ENCODE peak calls at places on chromosomes 5 and 9, in eight cellular contexts. One of them, this sample, is unnamed.

GRCh38 chr9:6969805-6970204 is 212.0 kb downstream of the KDM4C start:
- DNase-seq in CD4-positive, alpha-beta T cell: no peak
- DNase-seq in caudate nucleus: no peak
- DNase-seq in OCI-LY7: no peak
- DNase-seq in psoas muscle: no peak
- DNase-seq in CD4-positive, CD25-positive, alpha-beta regulatory T cell: no peak
- DNase-seq in esophagus squamous epithelium: no peak
- DNase-seq in heart right ventricle: no peak
- DNase-seq in this sample: no peak

GRCh38 chr5:122972877-122973276 is 63.6 kb downstream of the PPIC start:
- DNase-seq in CD4-positive, alpha-beta T cell: no peak
- DNase-seq in caudate nucleus: no peak
- DNase-seq in OCI-LY7: no peak
- DNase-seq in psoas muscle: no peak
- DNase-seq in CD4-positive, CD25-positive, alpha-beta regulatory T cell: no peak
- DNase-seq in esophagus squamous epithelium: no peak
- DNase-seq in heart right ventricle: no peak
- DNase-seq in this sample: no peak

GRCh38 chr9:134968011-134968822 is 50.5 kb upstream of the FCN1 start:
- DNase-seq in CD4-positive, alpha-beta T cell: no peak
- DNase-seq in caudate nucleus: no peak
- DNase-seq in OCI-LY7: no peak
- DNase-seq in psoas muscle: no peak
- DNase-seq in CD4-positive, CD25-positive, alpha-beta regulatory T cell: no peak
- DNase-seq in esophagus squamous epithelium: no peak
- DNase-seq in heart right ventricle: no peak
- DNase-seq in this sample: no peak

GRCh38 chr9:134412298-134412711 is 86.0 kb downstream of the RXRA start:
- DNase-seq in CD4-positive, alpha-beta T cell: no peak
- DNase-seq in caudate nucleus: no peak
- DNase-seq in OCI-LY7: no peak
- DNase-seq in psoas muscle: no peak
- DNase-seq in CD4-positive, CD25-positive, alpha-beta regulatory T cell: no peak
- DNase-seq in esophagus squamous epithelium: no peak
- DNase-seq in heart right ventricle: no peak
- DNase-seq in this sample: no peak

GRCh38 chr9:92001244-92001643 is 51.2 kb upstream of the ROR2 start:
- DNase-seq in CD4-positive, alpha-beta T cell: no peak
- DNase-seq in caudate nucleus: no peak
- DNase-seq in OCI-LY7: no peak
- DNase-seq in psoas muscle: no peak
- DNase-seq in CD4-positive, CD25-positive, alpha-beta regulatory T cell: no peak
- DNase-seq in esophagus squamous epithelium: no peak
- DNase-seq in heart right ventricle: no peak
- DNase-seq in this sample: no peak

GRCh38 chr5:140882591-140882899 is 621 bp downstream of the PCDHA13 start:
- DNase-seq in CD4-positive, alpha-beta T cell: no peak
- DNase-seq in caudate nucleus: no peak
- DNase-seq in OCI-LY7: no peak
- DNase-seq in psoas muscle: no peak
- DNase-seq in CD4-positive, CD25-positive, alpha-beta regulatory T cell: no peak
- DNase-seq in esophagus squamous epithelium: no peak
- DNase-seq in heart right ventricle: no peak
- DNase-seq in this sample: no peak

GRCh38 chr9:120386390-120387131 is 193.4 kb downstream of the CDK5RAP2 start:
- DNase-seq in CD4-positive, alpha-beta T cell: no peak
- DNase-seq in caudate nucleus: no peak
- DNase-seq in OCI-LY7: no peak
- DNase-seq in psoas muscle: no peak
- DNase-seq in CD4-positive, CD25-positive, alpha-beta regulatory T cell: no peak
- DNase-seq in esophagus squamous epithelium: no peak
- DNase-seq in heart right ventricle: no peak
- DNase-seq in this sample: no peak

GRCh38 chr5:72007336-72008111 is 99.8 kb upstream of the MAP1B start:
- DNase-seq in CD4-positive, alpha-beta T cell: no peak
- DNase-seq in caudate nucleus: no peak
- DNase-seq in OCI-LY7: no peak
- DNase-seq in psoas muscle: no peak
- DNase-seq in CD4-positive, CD25-positive, alpha-beta regulatory T cell: no peak
- DNase-seq in esophagus squamous epithelium: no peak
- DNase-seq in heart right ventricle: no peak
- DNase-seq in this sample: no peak

GRCh38 chr5:155068616-155069100 is 55.1 kb downstream of the KIF4B start:
- DNase-seq in CD4-positive, alpha-beta T cell: no peak
- DNase-seq in caudate nucleus: no peak
- DNase-seq in OCI-LY7: no peak
- DNase-seq in psoas muscle: no peak
- DNase-seq in CD4-positive, CD25-positive, alpha-beta regulatory T cell: no peak
- DNase-seq in esophagus squamous epithelium: no peak
- DNase-seq in heart right ventricle: no peak
- DNase-seq in this sample: no peak

GRCh38 chr9:135583686-135584011 is 22.1 kb downstream of the PAEP start:
- DNase-seq in CD4-positive, alpha-beta T cell: no peak
- DNase-seq in caudate nucleus: no peak
- DNase-seq in OCI-LY7: no peak
- DNase-seq in psoas muscle: no peak
- DNase-seq in CD4-positive, CD25-positive, alpha-beta regulatory T cell: no peak
- DNase-seq in esophagus squamous epithelium: no peak
- DNase-seq in heart right ventricle: no peak
- DNase-seq in this sample: no peak

GRCh38 chr5:57082441-57083067 is 91.3 kb upstream of the GPBP1 start:
- DNase-seq in CD4-positive, alpha-beta T cell: no peak
- DNase-seq in caudate nucleus: no peak
- DNase-seq in OCI-LY7: peak; percentile 8
- DNase-seq in psoas muscle: no peak
- DNase-seq in CD4-positive, CD25-positive, alpha-beta regulatory T cell: no peak
- DNase-seq in esophagus squamous epithelium: no peak
- DNase-seq in heart right ventricle: no peak
- DNase-seq in this sample: no peak

GRCh38 chr9:80836013-80836412 is 853.3 kb downstream of the TLE1 start:
- DNase-seq in CD4-positive, alpha-beta T cell: no peak
- DNase-seq in caudate nucleus: no peak
- DNase-seq in OCI-LY7: no peak
- DNase-seq in psoas muscle: no peak
- DNase-seq in CD4-positive, CD25-positive, alpha-beta regulatory T cell: no peak
- DNase-seq in esophagus squamous epithelium: no peak
- DNase-seq in heart right ventricle: no peak
- DNase-seq in this sample: no peak

GRCh38 chr5:111563041-111563822 is 50.9 kb upstream of the STARD4 start:
- DNase-seq in CD4-positive, alpha-beta T cell: no peak
- DNase-seq in caudate nucleus: no peak
- DNase-seq in OCI-LY7: no peak
- DNase-seq in psoas muscle: no peak
- DNase-seq in CD4-positive, CD25-positive, alpha-beta regulatory T cell: no peak
- DNase-seq in esophagus squamous epithelium: no peak
- DNase-seq in heart right ventricle: no peak
- DNase-seq in this sample: no peak

GRCh38 chr5:120258123-120258522 is 206.0 kb upstream of the PRR16 start:
- DNase-seq in CD4-positive, alpha-beta T cell: no peak
- DNase-seq in caudate nucleus: no peak
- DNase-seq in OCI-LY7: no peak
- DNase-seq in psoas muscle: no peak
- DNase-seq in CD4-positive, CD25-positive, alpha-beta regulatory T cell: no peak
- DNase-seq in esophagus squamous epithelium: no peak
- DNase-seq in heart right ventricle: no peak
- DNase-seq in this sample: peak; percentile 5

GRCh38 chr5:395921-396714 is 46.9 kb upstream of the EXOC3 start:
- DNase-seq in CD4-positive, alpha-beta T cell: no peak
- DNase-seq in caudate nucleus: no peak
- DNase-seq in OCI-LY7: no peak
- DNase-seq in psoas muscle: no peak
- DNase-seq in CD4-positive, CD25-positive, alpha-beta regulatory T cell: no peak
- DNase-seq in esophagus squamous epithelium: no peak
- DNase-seq in heart right ventricle: no peak
- DNase-seq in this sample: no peak

DNA sequence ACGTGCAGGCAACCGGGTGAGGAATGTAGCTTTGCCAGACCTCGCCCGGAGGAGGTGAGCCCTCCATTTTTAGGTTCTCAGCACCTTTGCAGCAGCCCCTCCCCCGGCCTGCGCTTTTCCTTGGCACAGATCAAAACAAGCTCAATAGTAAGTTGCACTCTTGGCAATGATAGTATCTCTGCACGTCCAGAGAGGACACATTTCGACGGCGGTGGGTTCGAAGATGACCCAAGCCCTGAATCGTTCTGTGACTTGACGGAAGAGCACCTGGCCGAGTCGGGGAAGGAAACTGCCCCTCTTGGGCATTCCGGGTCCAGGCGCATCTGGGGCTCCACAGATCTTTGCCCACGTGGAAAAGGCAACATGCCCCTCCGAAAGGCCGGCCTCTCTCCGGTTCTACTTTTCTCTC is 904 bp downstream of the GDNF start:
- DNase-seq in CD4-positive, alpha-beta T cell: no peak
- DNase-seq in caudate nucleus: no peak
- DNase-seq in OCI-LY7: no peak
- DNase-seq in psoas muscle: no peak
- DNase-seq in CD4-positive, CD25-positive, alpha-beta regulatory T cell: no peak
- DNase-seq in esophagus squamous epithelium: no peak
- DNase-seq in heart right ventricle: no peak
- DNase-seq in this sample: no peak
- H3K27ac ChIP-seq in CD4-positive, alpha-beta T cell: no peak overlapping the region
- H3K27ac ChIP-seq in caudate nucleus: no peak overlapping the region
- H3K27ac ChIP-seq in OCI-LY7: no peak overlapping the region
- H3K27ac ChIP-seq in psoas muscle: peak overlapping the region; percentile 92
- H3K27ac ChIP-seq in CD4-positive, CD25-positive, alpha-beta regulatory T cell: no peak overlapping the region
- H3K27ac ChIP-seq in esophagus squamous epithelium: peak overlapping the region; percentile 82
- H3K27ac ChIP-seq in heart right ventricle: peak overlapping the region; percentile 51
- H3K27ac ChIP-seq in this sample: no peak overlapping the region

GRCh38 chr9:132789706-132790105 is 88.4 kb downstream of the AK8 start:
- DNase-seq in CD4-positive, alpha-beta T cell: no peak
- DNase-seq in caudate nucleus: no peak
- DNase-seq in OCI-LY7: no peak
- DNase-seq in psoas muscle: no peak
- DNase-seq in CD4-positive, CD25-positive, alpha-beta regulatory T cell: no peak
- DNase-seq in esophagus squamous epithelium: no peak
- DNase-seq in heart right ventricle: no peak
- DNase-seq in this sample: no peak

GRCh38 chr9:132791699-132792240 is 86.3 kb downstream of the AK8 start:
- DNase-seq in CD4-positive, alpha-beta T cell: no peak
- DNase-seq in caudate nucleus: no peak
- DNase-seq in OCI-LY7: no peak
- DNase-seq in psoas muscle: no peak
- DNase-seq in CD4-positive, CD25-positive, alpha-beta regulatory T cell: no peak
- DNase-seq in esophagus squamous epithelium: no peak
- DNase-seq in heart right ventricle: no peak
- DNase-seq in this sample: no peak

GRCh38 chr9:132784286-132784820 is 93.7 kb downstream of the AK8 start:
- DNase-seq in CD4-positive, alpha-beta T cell: no peak
- DNase-seq in caudate nucleus: no peak
- DNase-seq in OCI-LY7: no peak
- DNase-seq in psoas muscle: no peak
- DNase-seq in CD4-positive, CD25-positive, alpha-beta regulatory T cell: no peak
- DNase-seq in esophagus squamous epithelium: no peak
- DNase-seq in heart right ventricle: no peak
- DNase-seq in this sample: no peak

GRCh38 chr9:132788378-132788777 is 89.7 kb downstream of the AK8 start:
- DNase-seq in CD4-positive, alpha-beta T cell: no peak
- DNase-seq in caudate nucleus: no peak
- DNase-seq in OCI-LY7: no peak
- DNase-seq in psoas muscle: no peak
- DNase-seq in CD4-positive, CD25-positive, alpha-beta regulatory T cell: no peak
- DNase-seq in esophagus squamous epithelium: no peak
- DNase-seq in heart right ventricle: no peak
- DNase-seq in this sample: no peak

DNA sequence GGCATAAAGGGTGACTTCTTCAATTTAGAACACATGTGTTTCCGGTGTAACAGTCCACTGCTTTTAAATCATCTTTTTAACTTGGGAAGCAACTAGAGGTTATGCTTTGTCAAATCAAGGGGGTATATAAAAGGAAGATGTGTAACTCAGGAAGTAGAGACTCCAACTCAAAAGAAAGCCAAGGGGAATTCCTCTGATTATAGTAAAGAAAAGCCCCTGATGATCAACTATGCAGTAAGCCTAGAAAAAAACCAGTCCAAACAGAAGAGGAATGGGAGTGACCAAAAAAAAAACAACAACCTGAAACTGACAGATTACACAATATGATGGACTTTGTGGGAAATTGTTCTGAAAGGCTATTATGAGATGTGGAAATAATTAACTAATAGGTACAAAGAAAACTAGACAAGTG is 90.3 kb downstream of the AK8 start:
- DNase-seq in CD4-positive, alpha-beta T cell: no peak
- DNase-seq in caudate nucleus: no peak
- DNase-seq in OCI-LY7: no peak
- DNase-seq in psoas muscle: no peak
- DNase-seq in CD4-positive, CD25-positive, alpha-beta regulatory T cell: no peak
- DNase-seq in esophagus squamous epithelium: no peak
- DNase-seq in heart right ventricle: no peak
- DNase-seq in this sample: no peak
- H3K27ac ChIP-seq in CD4-positive, alpha-beta T cell: no peak overlapping the region
- H3K27ac ChIP-seq in caudate nucleus: no peak overlapping the region
- H3K27ac ChIP-seq in OCI-LY7: no peak overlapping the region
- H3K27ac ChIP-seq in psoas muscle: no peak overlapping the region
- H3K27ac ChIP-seq in CD4-positive, CD25-positive, alpha-beta regulatory T cell: no peak overlapping the region
- H3K27ac ChIP-seq in esophagus squamous epithelium: no peak overlapping the region
- H3K27ac ChIP-seq in heart right ventricle: no peak overlapping the region
- H3K27ac ChIP-seq in this sample: no peak overlapping the region

GRCh38 chr5:148961261-148962199 is 101.3 kb downstream of the SH3TC2 start:
- DNase-seq in CD4-positive, alpha-beta T cell: no peak
- DNase-seq in caudate nucleus: no peak
- DNase-seq in OCI-LY7: no peak
- DNase-seq in psoas muscle: no peak
- DNase-seq in CD4-positive, CD25-positive, alpha-beta regulatory T cell: no peak
- DNase-seq in esophagus squamous epithelium: no peak
- DNase-seq in heart right ventricle: no peak
- DNase-seq in this sample: no peak
- H3K27ac ChIP-seq in CD4-positive, alpha-beta T cell: no peak overlapping the region
- H3K27ac ChIP-seq in caudate nucleus: no peak overlapping the region
- H3K27ac ChIP-seq in OCI-LY7: no peak overlapping the region
- H3K27ac ChIP-seq in psoas muscle: no peak overlapping the region
- H3K27ac ChIP-seq in CD4-positive, CD25-positive, alpha-beta regulatory T cell: no peak overlapping the region
- H3K27ac ChIP-seq in esophagus squamous epithelium: peak overlapping the region; percentile 83
- H3K27ac ChIP-seq in heart right ventricle: peak overlapping the region; percentile 30
- H3K27ac ChIP-seq in this sample: no peak overlapping the region

GRCh38 chr5:173011602-173012001 is 28.0 kb downstream of the ATP6V0E1 start:
- DNase-seq in CD4-positive, alpha-beta T cell: no peak
- DNase-seq in caudate nucleus: no peak
- DNase-seq in OCI-LY7: no peak
- DNase-seq in psoas muscle: no peak
- DNase-seq in CD4-positive, CD25-positive, alpha-beta regulatory T cell: no peak
- DNase-seq in esophagus squamous epithelium: no peak
- DNase-seq in heart right ventricle: no peak
- DNase-seq in this sample: no peak
- H3K27ac ChIP-seq in CD4-positive, alpha-beta T cell: no peak overlapping the region
- H3K27ac ChIP-seq in caudate nucleus: peak overlapping the region; percentile 31
- H3K27ac ChIP-seq in OCI-LY7: no peak overlapping the region
- H3K27ac ChIP-seq in psoas muscle: no peak overlapping the region
- H3K27ac ChIP-seq in CD4-positive, CD25-positive, alpha-beta regulatory T cell: no peak overlapping the region
- H3K27ac ChIP-seq in esophagus squamous epithelium: peak overlapping the region; percentile 42
- H3K27ac ChIP-seq in heart right ventricle: peak overlapping the region; percentile 6
- H3K27ac ChIP-seq in this sample: no peak overlapping the region

DNA sequence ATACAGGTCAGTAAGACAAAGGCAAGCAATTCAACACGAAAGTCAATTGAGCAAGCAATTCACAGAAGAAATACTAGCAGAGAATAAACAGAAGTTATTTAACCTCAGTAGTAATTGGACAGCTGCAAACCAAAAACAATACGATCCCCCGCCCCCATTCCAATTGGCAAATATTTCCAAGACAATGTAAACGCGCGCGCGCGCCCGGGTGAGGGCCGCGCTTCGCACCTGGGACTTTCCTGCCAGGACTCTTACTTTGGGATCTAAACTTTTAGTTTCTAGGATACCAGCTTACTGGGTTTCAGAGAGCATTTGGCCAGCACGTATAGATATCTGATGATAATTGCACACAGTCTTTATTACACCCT is 8.5 kb downstream of the RUFY1 start:
- DNase-seq in CD4-positive, alpha-beta T cell: no peak
- DNase-seq in caudate nucleus: no peak
- DNase-seq in OCI-LY7: no peak
- DNase-seq in psoas muscle: no peak
- DNase-seq in CD4-positive, CD25-positive, alpha-beta regulatory T cell: peak; percentile 10
- DNase-seq in esophagus squamous epithelium: no peak
- DNase-seq in heart right ventricle: no peak
- DNase-seq in this sample: no peak
- H3K27ac ChIP-seq in CD4-positive, alpha-beta T cell: no peak overlapping the region
- H3K27ac ChIP-seq in caudate nucleus: peak overlapping the region; percentile 95
- H3K27ac ChIP-seq in OCI-LY7: peak overlapping the region; percentile 58
- H3K27ac ChIP-seq in psoas muscle: peak overlapping the region; percentile 77
- H3K27ac ChIP-seq in CD4-positive, CD25-positive, alpha-beta regulatory T cell: peak overlapping the region; percentile 74
- H3K27ac ChIP-seq in esophagus squamous epithelium: peak overlapping the region; percentile 88
- H3K27ac ChIP-seq in heart right ventricle: peak overlapping the region; percentile 85
- H3K27ac ChIP-seq in this sample: peak overlapping the region; percentile 91

This sample was measured in heart left ventricle.